ENCODE peak calls at places on chromosomes 4 and X, in eight cellular contexts. E is dorsolateral prefrontal cortex, P is A673, T is left ventricle myocardium inferior, L is PC-3, H is IMR-90, Q is breast epithelium, K is heart left ventricle. N is an unnamed sample.

GRCh38 chr4:27692098-27692679 is 831.5 kb downstream of the STIM2 start:
- DNase-seq in E (no peak), P (peak; percentile 70), T (no peak), L (peak; percentile 61), H (peak; percentile 29), Q (no peak), K (no peak), N (peak; percentile 36)

GRCh38 chrX:36019164-36019563 is 99.6 kb downstream of the CFAP47 start:
- DNase-seq in E (no peak), P (no peak), T (no peak), L (no peak), H (no peak), Q (no peak), K (no peak), N (no peak)

GRCh38 chr4:72666910-72667309 is 97.9 kb upstream of the ADAMTS3 start:
- DNase-seq in E (no peak), P (no peak), T (no peak), L (no peak), H (no peak), Q (no peak), K (no peak), N (no peak)

GRCh38 chr4:56757270-56757746 is 64.2 kb downstream of the SPINK2 start:
- DNase-seq in E (no peak), P (no peak), T (no peak), L (peak; percentile 78), H (peak; percentile 75), Q (no peak), K (no peak), N (peak; percentile 70)

GRCh38 chrX:53483838-53484420 is 49.8 kb upstream of the HSD17B10 start:
- DNase-seq in E (no peak), P (no peak), T (no peak), L (peak; percentile 31), H (peak; percentile 52), Q (no peak), K (no peak), N (no peak)

GRCh38 chrX:119236599-119237525 is 777 bp downstream of the PGRMC1 start:
- DNase-seq in E (peak; percentile 27), P (no peak), T (peak; percentile 20), L (peak; percentile 48), H (peak; percentile 74), Q (no peak), K (no peak), N (peak; percentile 46)

GRCh38 chrX:103398321-103398937 is 22.1 kb downstream of the BEX3 start:
- DNase-seq in E (no peak), P (peak; percentile 64), T (no peak), L (peak; percentile 74), H (peak; percentile 86), Q (no peak), K (no peak), N (peak; percentile 81)

GRCh38 chrX:96445531-96446065 is 239.0 kb upstream of the DIAPH2 start:
- DNase-seq in E (no peak), P (peak; percentile 1), T (no peak), L (no peak), H (no peak), Q (no peak), K (no peak), N (no peak)

GRCh38 chr4:78945638-78946179 is 6.5 kb upstream of the PAQR3 start:
- DNase-seq in E (no peak), P (no peak), T (no peak), L (no peak), H (no peak), Q (no peak), K (no peak), N (peak; percentile 32)

GRCh38 chrX:140709421-140709846 is at the start of gene LINC00632:
- DNase-seq in E (peak; percentile 57), P (no peak), T (no peak), L (no peak), H (no peak), Q (no peak), K (no peak), N (no peak)

GRCh38 chr4:38072578-38072977 is 112.4 kb downstream of the PTTG2 start:
- DNase-seq in E (no peak), P (no peak), T (no peak), L (no peak), H (no peak), Q (no peak), K (no peak), N (no peak)

GRCh38 chrX:148580016-148580415 is 79.6 kb downstream of the AFF2 start:
- DNase-seq in E (peak; percentile 38), P (no peak), T (no peak), L (no peak), H (no peak), Q (no peak), K (no peak), N (no peak)

GRCh38 chr4:6641164-6641970 is 882 bp downstream of the MRFAP1 start:
- DNase-seq in E (peak; percentile 12), P (no peak), T (peak; percentile 33), L (peak; percentile 13), H (peak; percentile 42), Q (peak; percentile 54), K (peak; percentile 63), N (peak; percentile 10)

GRCh38 chr4:166165829-166166420 is 292.9 kb downstream of the TLL1 start:
- DNase-seq in E (peak; percentile 23), P (peak; percentile 87), T (no peak), L (peak; percentile 82), H (peak; percentile 68), Q (no peak), K (no peak), N (peak; percentile 51)

GRCh38 chr4:107740381-107740780 is 20.3 kb upstream of the PAPSS1 start:
- DNase-seq in E (no peak), P (peak; percentile 39), T (no peak), L (peak; percentile 46), H (peak; percentile 9), Q (no peak), K (no peak), N (no peak)

GRCh38 chr4:38141808-38142500 is 181.8 kb downstream of the PTTG2 start:
- DNase-seq in E (no peak), P (no peak), T (no peak), L (peak; percentile 8), H (peak; percentile 86), Q (no peak), K (no peak), N (peak; percentile 69)

GRCh38 chr4:38306482-38307071 is 346.4 kb downstream of the PTTG2 start:
- DNase-seq in E (no peak), P (no peak), T (no peak), L (no peak), H (no peak), Q (no peak), K (no peak), N (no peak)

GRCh38 chr4:3847211-3847940 is 81.2 kb downstream of the ADRA2C start:
- DNase-seq in E (no peak), P (no peak), T (no peak), L (no peak), H (no peak), Q (no peak), K (no peak), N (no peak)

GRCh38 chr4:3848323-3848722 is 82.1 kb downstream of the ADRA2C start:
- DNase-seq in E (no peak), P (no peak), T (no peak), L (no peak), H (no peak), Q (no peak), K (no peak), N (no peak)

GRCh38 chr4:3849140-3849539 is 83.0 kb downstream of the ADRA2C start:
- DNase-seq in E (no peak), P (no peak), T (no peak), L (no peak), H (no peak), Q (no peak), K (no peak), N (no peak)

GRCh38 chr4:3845094-3845743 is 79.0 kb downstream of the ADRA2C start:
- DNase-seq in E (no peak), P (no peak), T (no peak), L (no peak), H (no peak), Q (no peak), K (no peak), N (no peak)

GRCh38 chr4:3845744-3846429 is 79.7 kb downstream of the ADRA2C start:
- DNase-seq in E (no peak), P (no peak), T (no peak), L (no peak), H (no peak), Q (no peak), K (no peak), N (no peak)
- H3K4me3 ChIP-seq in E (no peak overlapping the region), P (no peak overlapping the region), T (no peak overlapping the region), L (no peak overlapping the region), H (no peak overlapping the region), Q (no peak overlapping the region), K (no peak overlapping the region), N (no peak overlapping the region)

DNA sequence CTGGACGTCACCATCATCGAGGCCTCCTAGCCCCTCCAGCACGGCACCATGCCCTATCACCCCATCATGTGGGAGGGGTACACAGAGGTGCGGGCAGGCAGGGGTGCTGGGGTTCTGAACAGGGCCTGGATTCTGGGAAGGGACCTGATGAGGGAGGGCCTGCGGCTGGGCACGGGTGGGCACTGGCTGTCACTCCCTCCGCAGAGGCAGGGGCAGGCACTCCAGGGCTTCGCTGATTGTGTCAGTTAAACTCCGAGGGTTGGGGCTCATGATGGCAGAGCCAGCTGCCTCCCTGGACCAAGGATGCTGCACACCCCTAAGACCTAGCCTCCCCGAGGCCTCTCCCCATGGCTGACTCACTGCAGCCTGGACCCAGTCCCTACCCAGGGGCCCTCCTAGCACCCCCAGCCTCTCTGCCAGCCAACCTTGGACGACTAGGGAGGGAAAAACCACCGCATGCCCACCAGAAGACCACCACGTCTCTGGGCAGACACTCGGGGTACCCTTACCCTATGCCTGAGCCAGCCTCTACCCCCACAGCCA is 45.9 kb downstream of the ZFYVE28 start:
- DNase-seq in E (no peak), P (no peak), T (no peak), L (no peak), H (no peak), Q (no peak), K (no peak), N (no peak)
- H3K27ac ChIP-seq in E (no peak overlapping the region), P (no peak overlapping the region), T (no peak overlapping the region), L (no peak overlapping the region), H (no peak overlapping the region), Q (no peak overlapping the region), K (no peak overlapping the region), N (no peak overlapping the region)

GRCh38 chr4:47914219-47914925 is at the start of gene NFXL1:
- DNase-seq in E (peak; percentile 97), P (peak; percentile 99), T (peak; percentile 98), L (peak; percentile 92), H (peak; percentile 96), Q (peak; percentile 95), K (peak; percentile 99), N (peak; percentile 97)
- H3K4me3 ChIP-seq in E (peak within 1 kb of the TSS; percentile 90), P (peak within 1 kb of the TSS; percentile 99), T (peak within 1 kb of the TSS; percentile 91), L (peak within 1 kb of the TSS; percentile 86), H (peak within 1 kb of the TSS; percentile 79), Q (peak within 1 kb of the TSS; percentile 75), K (peak within 1 kb of the TSS; percentile 94), N (peak within 1 kb of the TSS; percentile 90)

DNA sequence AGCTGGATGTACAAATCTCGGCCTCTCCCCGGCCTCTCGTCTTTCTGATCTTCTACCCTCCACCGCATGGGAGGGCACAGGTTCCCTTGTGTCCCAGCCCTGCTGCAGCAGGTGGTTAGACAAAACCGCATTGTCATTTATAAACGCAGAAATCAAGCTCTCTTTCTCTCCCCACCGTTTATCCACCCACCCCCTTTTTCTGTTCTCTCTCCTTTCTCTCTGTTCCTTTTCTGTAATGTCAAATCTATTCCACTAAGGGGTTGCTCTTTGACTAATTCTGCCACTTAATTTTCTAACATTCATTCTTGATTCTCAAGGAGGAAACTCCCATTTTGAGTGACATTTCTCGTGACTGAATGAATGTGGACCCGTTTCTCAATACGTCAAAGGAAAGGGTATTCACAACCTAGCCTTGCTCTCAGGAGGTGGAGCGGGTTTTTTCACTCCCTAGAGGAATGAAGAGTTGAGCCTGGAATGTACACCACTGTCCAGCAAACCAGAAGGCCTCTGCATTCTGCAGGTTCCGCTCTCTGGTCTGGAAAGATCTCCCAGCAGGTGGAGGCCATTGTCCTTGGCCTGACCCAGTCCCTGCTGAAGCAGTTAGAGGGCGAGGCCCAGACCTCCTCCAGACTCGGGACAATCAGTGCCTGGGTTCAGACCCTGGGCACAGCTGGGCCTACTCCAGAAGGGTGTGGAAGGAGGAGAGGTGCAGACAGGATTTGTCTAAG is 70.9 kb upstream of the ENPP6 start:
- DNase-seq in E (no peak), P (no peak), T (no peak), L (no peak), H (no peak), Q (no peak), K (no peak), N (no peak)
- H3K27ac ChIP-seq in E (no peak overlapping the region), P (peak overlapping the region; percentile 33), T (peak overlapping the region; percentile 30), L (peak overlapping the region; percentile 40), H (no peak overlapping the region), Q (peak overlapping the region; percentile 75), K (no peak overlapping the region), N (no peak overlapping the region)

N was measured in brain microvascular endothelial cell.